ENCODE peak calls at places on chromosomes 13 and 19, in five cellular contexts. One of them, this sample, is unnamed.
A peak's percentile ranks its signal among the peaks of the same experiment; 100 is the strongest.

GRCh38 chr19:32877977-32878745 is 8.6 kb upstream of the SLC7A9 start:
- DNase-seq in PC-9: no peak
- DNase-seq in CD8-positive, alpha-beta T cell: no peak
- DNase-seq in SK-N-SH: no peak
- DNase-seq in thoracic aorta: no peak
- DNase-seq in this sample: no peak

GRCh38 chr13:28623782-28624706 is 34.9 kb upstream of the POMP start:
- DNase-seq in PC-9: no peak
- DNase-seq in CD8-positive, alpha-beta T cell: no peak
- DNase-seq in SK-N-SH: no peak
- DNase-seq in thoracic aorta: no peak
- DNase-seq in this sample: no peak

GRCh38 chr19:50447053-50447452 is 14.4 kb downstream of the MYBPC2 start:
- DNase-seq in PC-9: no peak
- DNase-seq in CD8-positive, alpha-beta T cell: no peak
- DNase-seq in SK-N-SH: no peak
- DNase-seq in thoracic aorta: no peak
- DNase-seq in this sample: no peak

GRCh38 chr13:61192826-61193225 is 222.8 kb downstream of the PCDH20 start:
- DNase-seq in PC-9: no peak
- DNase-seq in CD8-positive, alpha-beta T cell: no peak
- DNase-seq in SK-N-SH: no peak
- DNase-seq in thoracic aorta: no peak
- DNase-seq in this sample: no peak

GRCh38 chr13:108959254-108959653 is 329.8 kb downstream of the MYO16 start:
- DNase-seq in PC-9: peak; percentile 62
- DNase-seq in CD8-positive, alpha-beta T cell: no peak
- DNase-seq in SK-N-SH: no peak
- DNase-seq in thoracic aorta: no peak
- DNase-seq in this sample: no peak

GRCh38 chr13:44715287-44716224 is 139.4 kb upstream of the TSC22D1 start:
- DNase-seq in PC-9: no peak
- DNase-seq in CD8-positive, alpha-beta T cell: no peak
- DNase-seq in SK-N-SH: peak; percentile 56
- DNase-seq in thoracic aorta: no peak
- DNase-seq in this sample: no peak

GRCh38 chr13:109154546-109154945 is 525.1 kb downstream of the MYO16 start:
- DNase-seq in PC-9: peak; percentile 73
- DNase-seq in CD8-positive, alpha-beta T cell: no peak
- DNase-seq in SK-N-SH: no peak
- DNase-seq in thoracic aorta: no peak
- DNase-seq in this sample: no peak

GRCh38 chr13:20776751-20777150 is 3.0 kb upstream of the EEF1AKMT1 start:
- DNase-seq in PC-9: no peak
- DNase-seq in CD8-positive, alpha-beta T cell: no peak
- DNase-seq in SK-N-SH: no peak
- DNase-seq in thoracic aorta: no peak
- DNase-seq in this sample: no peak

GRCh38 chr13:108961542-108962125 is 332.2 kb downstream of the MYO16 start:
- DNase-seq in PC-9: peak; percentile 63
- DNase-seq in CD8-positive, alpha-beta T cell: peak; percentile 16
- DNase-seq in SK-N-SH: peak; percentile 63
- DNase-seq in thoracic aorta: no peak
- DNase-seq in this sample: no peak

GRCh38 chr13:51721485-51721884 is 82.5 kb downstream of the DHRS12 start:
- DNase-seq in PC-9: no peak
- DNase-seq in CD8-positive, alpha-beta T cell: no peak
- DNase-seq in SK-N-SH: no peak
- DNase-seq in thoracic aorta: no peak
- DNase-seq in this sample: no peak

GRCh38 chr19:55406869-55407624 is 541 bp downstream of the UBE2S start:
- DNase-seq in PC-9: no peak
- DNase-seq in CD8-positive, alpha-beta T cell: peak; percentile 35
- DNase-seq in SK-N-SH: peak; percentile 70
- DNase-seq in thoracic aorta: no peak
- DNase-seq in this sample: no peak

GRCh38 chr19:21202865-21203494 is 61.1 kb downstream of the ZNF431 start:
- DNase-seq in PC-9: peak; percentile 40
- DNase-seq in CD8-positive, alpha-beta T cell: peak; percentile 22
- DNase-seq in SK-N-SH: peak; percentile 49
- DNase-seq in thoracic aorta: no peak
- DNase-seq in this sample: no peak

GRCh38 chr19:38836438-38837303 is 5.1 kb upstream of the ECH1 start:
- DNase-seq in PC-9: no peak
- DNase-seq in CD8-positive, alpha-beta T cell: no peak
- DNase-seq in SK-N-SH: no peak
- DNase-seq in thoracic aorta: no peak
- DNase-seq in this sample: no peak

GRCh38 chr13:63381078-63381859 is 1965.6 kb upstream of the PCDH20 start:
- DNase-seq in PC-9: no peak
- DNase-seq in CD8-positive, alpha-beta T cell: no peak
- DNase-seq in SK-N-SH: no peak
- DNase-seq in thoracic aorta: no peak
- DNase-seq in this sample: no peak

GRCh38 chr13:113965968-113966884 is 7.7 kb downstream of the C13orf46 start:
- DNase-seq in PC-9: no peak
- DNase-seq in CD8-positive, alpha-beta T cell: no peak
- DNase-seq in SK-N-SH: no peak
- DNase-seq in thoracic aorta: no peak
- DNase-seq in this sample: no peak

GRCh38 chr19:17706750-17707181 is 12.5 kb upstream of the MAP1S start:
- DNase-seq in PC-9: no peak
- DNase-seq in CD8-positive, alpha-beta T cell: no peak
- DNase-seq in SK-N-SH: peak; percentile 87
- DNase-seq in thoracic aorta: no peak
- DNase-seq in this sample: no peak

GRCh38 chr13:50244355-50244912 is 229.2 kb downstream of the KCNRG start:
- DNase-seq in PC-9: peak; percentile 9
- DNase-seq in CD8-positive, alpha-beta T cell: no peak
- DNase-seq in SK-N-SH: no peak
- DNase-seq in thoracic aorta: no peak
- DNase-seq in this sample: no peak

GRCh38 chr19:29288276-29288675 is 75.3 kb upstream of the UQCRFS1 start:
- DNase-seq in PC-9: no peak
- DNase-seq in CD8-positive, alpha-beta T cell: no peak
- DNase-seq in SK-N-SH: no peak
- DNase-seq in thoracic aorta: no peak
- DNase-seq in this sample: no peak

GRCh38 chr13:49784886-49785570 is 7.5 kb downstream of the KPNA3 start:
- DNase-seq in PC-9: no peak
- DNase-seq in CD8-positive, alpha-beta T cell: no peak
- DNase-seq in SK-N-SH: no peak
- DNase-seq in thoracic aorta: no peak
- DNase-seq in this sample: no peak

GRCh38 chr19:29622191-29623070 is 16.3 kb downstream of the POP4 start:
- DNase-seq in PC-9: no peak
- DNase-seq in CD8-positive, alpha-beta T cell: peak; percentile 26
- DNase-seq in SK-N-SH: peak; percentile 59
- DNase-seq in thoracic aorta: no peak
- DNase-seq in this sample: no peak

GRCh38 chr19:11538232-11539036 is at the start of gene CNN1:
- DNase-seq in PC-9: no peak
- DNase-seq in CD8-positive, alpha-beta T cell: no peak
- DNase-seq in SK-N-SH: no peak
- DNase-seq in thoracic aorta: peak; percentile 76
- DNase-seq in this sample: no peak

GRCh38 chr19:52138614-52139290 is 986 bp downstream of the ZNF616 start:
- DNase-seq in PC-9: no peak
- DNase-seq in CD8-positive, alpha-beta T cell: no peak
- DNase-seq in SK-N-SH: peak; percentile 61
- DNase-seq in thoracic aorta: no peak
- DNase-seq in this sample: no peak

GRCh38 chr19:2015611-2015950 is at the start of gene BTBD2:
- DNase-seq in PC-9: no peak
- DNase-seq in CD8-positive, alpha-beta T cell: peak; percentile 49
- DNase-seq in SK-N-SH: peak; percentile 92
- DNase-seq in thoracic aorta: no peak
- DNase-seq in this sample: peak; percentile 51

GRCh38 chr13:105758929-105759328 is 776.5 kb downstream of the EFNB2 start:
- DNase-seq in PC-9: no peak
- DNase-seq in CD8-positive, alpha-beta T cell: no peak
- DNase-seq in SK-N-SH: no peak
- DNase-seq in thoracic aorta: no peak
- DNase-seq in this sample: no peak

GRCh38 chr19:48964205-48965032 is 690 bp upstream of the FTL start:
- DNase-seq in PC-9: peak; percentile 42
- DNase-seq in CD8-positive, alpha-beta T cell: no peak
- DNase-seq in SK-N-SH: no peak
- DNase-seq in thoracic aorta: no peak
- DNase-seq in this sample: peak; percentile 56

GRCh38 chr19:52336976-52337375 is 933 bp downstream of the ZNF610 start:
- DNase-seq in PC-9: no peak
- DNase-seq in CD8-positive, alpha-beta T cell: no peak
- DNase-seq in SK-N-SH: peak; percentile 45
- DNase-seq in thoracic aorta: no peak
- DNase-seq in this sample: no peak

GRCh38 chr19:21256722-21257121 is 72.5 kb downstream of the ZNF708 start:
- DNase-seq in PC-9: no peak
- DNase-seq in CD8-positive, alpha-beta T cell: no peak
- DNase-seq in SK-N-SH: peak; percentile 20
- DNase-seq in thoracic aorta: no peak
- DNase-seq in this sample: no peak

DNA sequence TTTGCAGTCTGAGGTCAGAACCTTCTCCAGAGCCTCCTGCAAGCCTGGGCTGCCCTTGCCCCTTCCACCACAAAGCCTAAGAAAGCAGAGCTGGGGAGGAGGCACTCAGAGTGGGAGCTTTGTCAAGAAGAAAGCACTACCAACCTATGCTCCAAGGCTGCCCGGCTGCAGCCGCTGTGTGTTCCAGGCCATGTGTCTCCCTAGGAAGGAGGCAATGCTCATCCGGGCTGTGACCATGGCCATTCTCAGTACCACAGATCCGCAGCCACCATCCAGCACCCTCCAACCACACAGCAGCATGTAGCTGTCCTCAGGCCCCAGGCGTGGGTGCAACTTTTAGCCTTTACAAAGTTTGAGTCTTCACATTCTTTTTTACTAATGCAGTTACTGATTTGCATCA is 22.0 kb downstream of the CARS2 start:
- DNase-seq in PC-9: no peak
- DNase-seq in CD8-positive, alpha-beta T cell: no peak
- DNase-seq in SK-N-SH: no peak
- DNase-seq in thoracic aorta: no peak
- DNase-seq in this sample: no peak
- H3K36me3 ChIP-seq in PC-9: peaks cover 18% of the 10 kb centered on the region
- H3K36me3 ChIP-seq in CD8-positive, alpha-beta T cell: peaks cover 36% of the 10 kb centered on the region
- H3K36me3 ChIP-seq in SK-N-SH: peaks cover 50% of the 10 kb centered on the region
- H3K36me3 ChIP-seq in thoracic aorta: peaks cover 52% of the 10 kb centered on the region
- H3K36me3 ChIP-seq in this sample: peaks cover 88% of the 10 kb centered on the region

GRCh38 chr19:12938054-12938535 is 314 bp upstream of the CALR start:
- DNase-seq in PC-9: peak; percentile 98
- DNase-seq in CD8-positive, alpha-beta T cell: peak; percentile 100
- DNase-seq in SK-N-SH: peak; percentile 96
- DNase-seq in thoracic aorta: peak; percentile 99
- DNase-seq in this sample: peak; percentile 100

GRCh38 chr19:12939292-12939606 is 840 bp downstream of the CALR start:
- DNase-seq in PC-9: no peak
- DNase-seq in CD8-positive, alpha-beta T cell: peak; percentile 27
- DNase-seq in SK-N-SH: no peak
- DNase-seq in thoracic aorta: no peak
- DNase-seq in this sample: no peak

GRCh38 chr19:12939908-12940533 is 1.6 kb downstream of the CALR start:
- DNase-seq in PC-9: no peak
- DNase-seq in CD8-positive, alpha-beta T cell: no peak
- DNase-seq in SK-N-SH: no peak
- DNase-seq in thoracic aorta: no peak
- DNase-seq in this sample: no peak

GRCh38 chr19:12937243-12938053 is 961 bp upstream of the CALR start:
- DNase-seq in PC-9: peak; percentile 49
- DNase-seq in CD8-positive, alpha-beta T cell: peak; percentile 20
- DNase-seq in SK-N-SH: peak; percentile 52
- DNase-seq in thoracic aorta: no peak
- DNase-seq in this sample: no peak

GRCh38 chr19:12938536-12939291 is at the start of gene CALR:
- DNase-seq in PC-9: peak; percentile 56
- DNase-seq in CD8-positive, alpha-beta T cell: peak; percentile 41
- DNase-seq in SK-N-SH: no peak
- DNase-seq in thoracic aorta: no peak
- DNase-seq in this sample: no peak
- H3K4me1 ChIP-seq in PC-9: peaks cover 22% of the 10 kb centered on the region
- H3K4me1 ChIP-seq in CD8-positive, alpha-beta T cell: peaks cover 43% of the 10 kb centered on the region
- H3K4me1 ChIP-seq in SK-N-SH: peaks cover 19% of the 10 kb centered on the region
- H3K4me1 ChIP-seq in thoracic aorta: peaks cover 23% of the 10 kb centered on the region
- H3K4me1 ChIP-seq in this sample: peaks cover 52% of the 10 kb centered on the region

GRCh38 chr13:25731037-25731436 is 320.8 kb downstream of the SHISA2 start:
- DNase-seq in PC-9: no peak
- DNase-seq in CD8-positive, alpha-beta T cell: no peak
- DNase-seq in SK-N-SH: no peak
- DNase-seq in thoracic aorta: no peak
- DNase-seq in this sample: no peak
- H3K27ac ChIP-seq in PC-9: no peak overlapping the region
- H3K27ac ChIP-seq in CD8-positive, alpha-beta T cell: no peak overlapping the region
- H3K27ac ChIP-seq in SK-N-SH: no peak overlapping the region
- H3K27ac ChIP-seq in thoracic aorta: no peak overlapping the region
- H3K27ac ChIP-seq in this sample: no peak overlapping the region

DNA sequence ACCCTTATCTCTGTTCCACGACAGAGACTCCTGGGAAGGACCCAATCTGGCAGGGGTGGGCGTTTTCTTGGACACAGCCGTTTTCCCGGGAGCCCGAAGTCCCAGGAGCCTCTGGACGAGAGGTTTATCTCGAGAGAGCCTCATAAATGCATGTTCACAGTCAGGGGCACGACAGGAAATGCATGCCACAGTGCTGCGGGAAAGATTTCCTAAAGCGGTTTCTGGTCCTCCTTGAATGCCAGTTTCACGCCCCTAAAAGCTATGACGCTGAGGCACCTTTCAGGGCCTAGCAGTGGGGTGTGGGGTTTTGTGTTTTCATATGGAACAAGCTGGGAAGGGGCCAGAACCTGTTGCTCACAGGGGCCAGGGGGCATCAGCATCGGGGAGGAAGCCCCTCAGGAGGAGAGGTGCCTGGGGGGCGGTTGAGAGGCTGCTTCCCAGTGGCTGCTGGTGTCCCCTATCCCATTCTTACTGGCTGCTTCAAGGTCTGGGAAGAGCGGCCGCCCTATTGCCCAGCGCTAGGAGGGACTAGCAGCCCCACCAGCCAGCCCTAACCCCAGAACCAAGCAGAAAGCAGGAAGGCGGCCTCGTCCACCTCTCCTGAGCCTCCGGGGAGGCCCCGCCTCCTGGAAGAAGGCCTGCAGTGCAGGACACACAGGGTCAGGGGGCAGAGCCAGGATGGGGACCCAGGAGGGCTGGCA is 157.0 kb downstream of the KDM4B start:
- DNase-seq in PC-9: no peak
- DNase-seq in CD8-positive, alpha-beta T cell: no peak
- DNase-seq in SK-N-SH: no peak
- DNase-seq in thoracic aorta: no peak
- DNase-seq in this sample: no peak
- H3K36me3 ChIP-seq in PC-9: no peaks in the 10 kb centered on the region
- H3K36me3 ChIP-seq in CD8-positive, alpha-beta T cell: no peaks in the 10 kb centered on the region
- H3K36me3 ChIP-seq in SK-N-SH: peaks cover 29% of the 10 kb centered on the region
- H3K36me3 ChIP-seq in thoracic aorta: peaks cover 12% of the 10 kb centered on the region
- H3K36me3 ChIP-seq in this sample: peaks cover 28% of the 10 kb centered on the region